ENCODE peak calls at places on chromosomes 12 and 14, in five cellular contexts. F is HEK293T; Q is thoracic aorta; H is KBM-7; J is stimulated activated CD4-positive, alpha-beta T cell treated with anti-CD3 and anti-CD28 coated beads, Interleukin-12 subunit alpha, Interleukin-12 subunit beta, amount 100 ng/mL, for 4 hours. N is an unnamed sample.

GRCh38 chr12:126219654-126220279 is 1154.5 kb downstream of the AACS start:
- DNase-seq in H (no peak), F (no peak), J (no peak), Q (no peak), N (no peak)

GRCh38 chr14:106737025-106737424 is 1210.6 kb downstream of the TMEM121 start:
- DNase-seq in J (no peak), H (no peak), F (no peak), Q (no peak), N (no peak)

GRCh38 chr12:115413626-115414025 is 729.7 kb upstream of the TBX3 start:
- DNase-seq in Q (no peak), F (no peak), J (no peak), H (no peak), N (no peak)

GRCh38 chr12:8681129-8681902 is 16.5 kb upstream of the RIMKLB start:
- DNase-seq in H (no peak), F (no peak), Q (no peak), J (no peak), N (peak)

GRCh38 chr12:1583421-1584078 is 10.8 kb downstream of the FBXL14 start:
- DNase-seq in Q (no peak), J (peak), H (peak), F (peak), N (peak)

GRCh38 chr12:132375747-132376463 is 46.5 kb upstream of the GALNT9 start:
- DNase-seq in Q (no peak), H (no peak), F (no peak), J (no peak), N (no peak)

GRCh38 chr14:34797747-34798583 is 77.2 kb downstream of the BAZ1A start:
- DNase-seq in J (no peak), H (no peak), Q (no peak), F (no peak), N (no peak)

GRCh38 chr14:89957791-89958190 is 2.1 kb downstream of the TDP1 start:
- DNase-seq in H (no peak), F (no peak), J (no peak), Q (no peak), N (no peak)

GRCh38 chr12:68276400-68276930 is 23.1 kb upstream of the IL22 start:
- DNase-seq in H (no peak), J (no peak), Q (no peak), F (no peak), N (no peak)

GRCh38 chr12:69334138-69334537 is 14.0 kb upstream of the LYZ start:
- DNase-seq in J (no peak), H (no peak), F (no peak), Q (no peak), N (no peak)

GRCh38 chr12:103632554-103633216 is 45.6 kb downstream of the STAB2 start:
- DNase-seq in J (peak), F (peak), Q (no peak), H (peak), N (peak)

GRCh38 chr14:70143306-70143705 is 45.4 kb downstream of the SLC8A3 start:
- DNase-seq in H (no peak), F (no peak), Q (no peak), J (no peak), N (no peak)

GRCh38 chr12:27969901-27970390 is 2.6 kb downstream of the PTHLH start:
- DNase-seq in J (peak), H (peak), F (peak), Q (no peak), N (peak)

GRCh38 chr14:95432152-95433093 is 84.0 kb downstream of the SYNE3 start:
- DNase-seq in H (no peak), F (peak), Q (no peak), J (no peak), N (no peak)

GRCh38 chr12:79098530-79098929 is 234.0 kb downstream of the SYT1 start:
- DNase-seq in F (no peak), J (no peak), Q (no peak), H (no peak), N (no peak)

GRCh38 chr14:84006643-84007137 is 1523.3 kb upstream of the FLRT2 start:
- DNase-seq in J (no peak), Q (no peak), H (no peak), F (no peak), N (no peak)

GRCh38 chr12:66296171-66296683 is 6.1 kb upstream of the HELB start:
- DNase-seq in J (no peak), F (no peak), Q (no peak), H (no peak), N (no peak)

GRCh38 chr12:78040111-78040510 is 209.4 kb downstream of the NAV3 start:
- DNase-seq in Q (no peak), J (no peak), H (no peak), F (no peak), N (no peak)

GRCh38 chr14:71918955-71919354 is 13.3 kb upstream of the RGS6 start:
- DNase-seq in J (no peak), H (no peak), F (peak), Q (no peak), N (no peak)

GRCh38 chr12:131313635-131314034 is 359.9 kb downstream of the ADGRD1 start:
- DNase-seq in Q (no peak), H (no peak), J (no peak), F (no peak), N (no peak)